ENCODE peak calls at places on chromosomes 1 and 21, in six cellular contexts. W is activated CD8-positive, alpha-beta T cell treated with anti-CD3 and anti-CD28 coated beads for 36 hours; E is A549; P is cardiac fibroblast; F is colonic mucosa; O is fibroblast of villous mesenchyme. T is an unnamed sample.

GRCh38 chr1:96987186-96987703 is 265.7 kb downstream of the PTBP2 start:
- DNase-seq in W (no peak), E (no peak), P (no peak), F (no peak), O (no peak), T (no peak)

GRCh38 chr1:117150316-117150715 is 28.8 kb upstream of the TRIM45 start:
- DNase-seq in W (no peak), E (no peak), P (no peak), F (no peak), O (peak), T (no peak)

GRCh38 chr1:1434131-1434811 is 1.2 kb upstream of the VWA1 start:
- DNase-seq in W (peak), E (no peak), P (peak), F (peak), O (no peak), T (no peak)

GRCh38 chr1:200665851-200666250 is 3.9 kb downstream of the DDX59 start:
- DNase-seq in W (no peak), E (no peak), P (peak), F (no peak), O (no peak), T (no peak)

GRCh38 chr1:91567583-91567982 is 66.9 kb downstream of the CDC7 start:
- DNase-seq in W (no peak), E (no peak), P (no peak), F (no peak), O (no peak), T (no peak)

GRCh38 chr1:180188679-180189175 is 34.1 kb downstream of the QSOX1 start:
- DNase-seq in W (no peak), E (no peak), P (no peak), F (no peak), O (no peak), T (no peak)

GRCh38 chr21:9839011-9839661 is 682.2 kb upstream of the TPTE start:
- DNase-seq in W (no peak), E (no peak), P (no peak), F (no peak), O (no peak), T (no peak)

GRCh38 chr1:205588691-205589445 is 42.9 kb downstream of the ELK4 start:
- DNase-seq in W (peak), E (no peak), P (peak), F (no peak), O (peak), T (peak)

GRCh38 chr1:97759078-97759477 is 161.8 kb downstream of the DPYD start:
- DNase-seq in W (no peak), E (no peak), P (no peak), F (no peak), O (no peak), T (no peak)

GRCh38 chr1:186845581-186846210 is 16.9 kb downstream of the PLA2G4A start:
- DNase-seq in W (no peak), E (no peak), P (peak), F (no peak), O (no peak), T (no peak)

GRCh38 chr1:199422206-199422605 is 605.3 kb upstream of the NR5A2 start:
- DNase-seq in W (no peak), E (no peak), P (peak), F (no peak), O (peak), T (peak)

GRCh38 chr1:155037043-155037442 is 3.4 kb downstream of the DCST1 start:
- DNase-seq in W (no peak), E (no peak), P (no peak), F (no peak), O (no peak), T (no peak)

GRCh38 chr1:7893529-7894180 is 40.8 kb upstream of the UTS2 start:
- DNase-seq in W (no peak), E (no peak), P (peak), F (no peak), O (peak), T (no peak)

GRCh38 chr1:26275580-26276431 is 4.1 kb upstream of the SH3BGRL3 start:
- DNase-seq in W (peak), E (peak), P (peak), F (peak), O (peak), T (peak)

GRCh38 chr1:229258031-229258850 is 12.7 kb upstream of the RAB4A start:
- DNase-seq in W (peak), E (peak), P (peak), F (peak), O (peak), T (peak)

GRCh38 chr1:31669786-31670582 is 25.3 kb upstream of the PEF1 start:
- DNase-seq in W (peak), E (peak), P (peak), F (peak), O (peak), T (no peak)

GRCh38 chr1:231896806-231897205 is 270.2 kb downstream of the DISC1 start:
- DNase-seq in W (no peak), E (no peak), P (no peak), F (no peak), O (no peak), T (no peak)

GRCh38 chr1:113592223-113592622 is 167.1 kb downstream of the PHTF1 start:
- DNase-seq in W (no peak), E (no peak), P (no peak), F (no peak), O (no peak), T (no peak)

GRCh38 chr1:77424236-77424635 is 142.4 kb downstream of the AK5 start:
- DNase-seq in W (no peak), E (no peak), P (peak), F (no peak), O (no peak), T (no peak)

GRCh38 chr21:36164427-36164784 is 7.8 kb downstream of the DOP1B start:
- DNase-seq in W (no peak), E (no peak), P (no peak), F (peak), O (peak), T (no peak)

GRCh38 chr1:174990382-174990999 is 9.3 kb upstream of the CACYBP start:
- DNase-seq in W (no peak), E (peak), P (peak), F (peak), O (peak), T (peak)

GRCh38 chr1:21115098-21115760 is 61.5 kb downstream of the EIF4G3 start:
- DNase-seq in W (no peak), E (no peak), P (peak), F (peak), O (no peak), T (no peak)

GRCh38 chr1:199706826-199707606 is 320.5 kb upstream of the NR5A2 start:
- DNase-seq in W (no peak), E (no peak), P (no peak), F (no peak), O (no peak), T (no peak)

GRCh38 chr1:66690666-66691381 is 61.4 kb upstream of the DYNLT5 start:
- DNase-seq in W (no peak), E (no peak), P (no peak), F (no peak), O (no peak), T (no peak)

GRCh38 chr1:112141923-112142322 is 152.5 kb upstream of the KCND3 start:
- DNase-seq in W (no peak), E (no peak), P (no peak), F (no peak), O (no peak), T (no peak)

GRCh38 chr1:234737915-234738314 is 127.9 kb upstream of the IRF2BP2 start:
- DNase-seq in W (no peak), E (no peak), P (no peak), F (no peak), O (no peak), T (no peak)

GRCh38 chr1:227947678-227948492 is at the start of gene WNT9A:
- DNase-seq in W (no peak), E (peak), P (peak), F (peak), O (peak), T (no peak)

GRCh38 chr1:218496561-218496960 is 151.4 kb downstream of the TGFB2 start:
- DNase-seq in W (no peak), E (peak), P (peak), F (no peak), O (peak), T (no peak)

GRCh38 chr21:44923481-44924084 is 2.9 kb upstream of the ITGB2 start:
- DNase-seq in W (no peak), E (no peak), P (no peak), F (no peak), O (no peak), T (no peak)
- TF ChIP-seq CTCF in W (no peak), E (no peak), P (no peak), F (no peak), O (no peak), T (no peak)

GRCh38 chr1:13809461-13810159 is 109.6 kb downstream of the PRDM2 start:
- DNase-seq in W (peak), E (no peak), P (no peak), F (no peak), O (no peak), T (peak)
- TF ChIP-seq CTCF in W (no peak), E (no peak), P (no peak), F (no peak), O (no peak), T (no peak)

GRCh38 chr1:39632491-39633417 is 6.7 kb downstream of the HEYL start:
- DNase-seq in W (no peak), E (no peak), P (peak), F (peak), O (peak), T (no peak)

GRCh38 chr1:39633422-39633821 is 6.0 kb downstream of the HEYL start:
- DNase-seq in W (no peak), E (no peak), P (no peak), F (no peak), O (no peak), T (no peak)

GRCh38 chr1:39628807-39629347 is 10.6 kb downstream of the HEYL start:
- DNase-seq in W (no peak), E (no peak), P (no peak), F (no peak), O (no peak), T (no peak)

GRCh38 chr1:39635205-39635870 is 4.1 kb downstream of the HEYL start:
- DNase-seq in W (no peak), E (no peak), P (peak), F (no peak), O (peak), T (no peak)

DNA sequence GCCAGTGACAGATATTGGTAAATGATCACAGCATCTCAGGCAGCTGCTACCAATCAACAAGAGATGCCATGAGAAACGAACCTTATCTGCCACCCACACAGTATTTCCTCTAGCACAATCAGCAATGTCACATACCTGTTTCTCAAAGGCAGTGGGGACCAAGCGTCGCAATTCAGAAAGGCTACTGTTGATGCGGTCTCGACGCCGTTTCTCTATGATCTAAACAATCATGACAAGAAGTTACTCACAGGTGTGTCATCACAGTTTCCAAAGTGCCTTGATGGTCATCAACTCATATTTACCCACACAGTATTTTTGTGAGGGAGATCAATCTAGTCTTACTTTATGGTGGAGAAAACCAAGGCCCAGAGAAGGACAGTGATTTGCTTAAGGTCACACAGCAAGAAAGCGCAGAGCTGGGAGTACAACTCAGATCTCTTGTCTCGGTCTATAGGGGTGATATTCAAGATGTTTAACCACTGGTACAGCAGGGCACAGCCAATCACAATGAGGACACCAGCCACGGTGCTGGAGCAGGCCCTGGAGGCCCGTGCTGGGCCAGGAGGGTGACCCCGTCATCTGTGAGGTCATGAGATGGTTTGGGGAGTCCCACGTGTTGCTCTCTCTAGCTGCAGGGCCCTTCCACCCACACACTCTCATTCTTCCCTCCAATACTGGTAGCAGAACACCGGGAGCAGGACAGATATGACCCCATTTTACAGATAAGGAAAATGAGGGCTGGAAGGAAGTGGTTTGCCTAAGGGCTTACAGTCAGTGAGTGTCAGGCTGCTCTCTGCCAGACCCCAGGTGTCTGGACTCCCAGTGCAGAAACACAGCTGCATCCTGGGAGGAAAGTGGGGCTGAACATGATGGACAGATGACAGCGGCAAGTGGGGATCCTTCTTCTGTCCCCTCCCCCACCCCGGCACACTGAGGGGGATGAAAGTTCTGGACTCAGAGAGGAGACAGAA is 7.8 kb downstream of the HEYL start:
- DNase-seq in W (peak), E (no peak), P (no peak), F (no peak), O (no peak), T (no peak)
- TF ChIP-seq CTCF in W (no peak), E (no peak), P (no peak), F (no peak), O (no peak), T (no peak)

GRCh38 chr1:70034403-70034802 is 171.0 kb downstream of the LRRC40 start:
- DNase-seq in W (no peak), E (no peak), P (peak), F (no peak), O (peak), T (no peak)
- TF ChIP-seq CTCF in W (no peak), E (no peak), P (peak), F (no peak), O (peak), T (no peak)

GRCh38 chr1:94240822-94241221 is 3.4 kb upstream of the ARHGAP29 start:
- DNase-seq in W (no peak), E (no peak), P (peak), F (no peak), O (peak), T (no peak)
- TF ChIP-seq CTCF in W (no peak), E (peak), P (peak), F (no peak), O (peak), T (peak)